ENCODE peak calls at places on chromosome 10, in ten cellular contexts. One of them, this sample, is unnamed.

GRCh38 chr10:104330168-104331117 is 7.8 kb downstream of the ITPRIP start:
- DNase-seq in cerebellar cortex: no peak
- DNase-seq in non-pigmented ciliary epithelial cell: no peak
- DNase-seq in islet precursor cell: peak
- DNase-seq in GM12891: no peak
- DNase-seq in IMR-90: peak
- DNase-seq in H54: no peak
- DNase-seq in RWPE1: peak
- DNase-seq in KG1: no peak
- DNase-seq in posterior vena cava: peak
- DNase-seq in this sample: peak

GRCh38 chr10:99870051-99870730 is 87.8 kb downstream of the ABCC2 start:
- DNase-seq in GM12891: no peak
- DNase-seq in RWPE1: no peak
- DNase-seq in IMR-90: no peak
- DNase-seq in H54: no peak
- DNase-seq in cerebellar cortex: no peak
- DNase-seq in KG1: no peak
- DNase-seq in islet precursor cell: no peak
- DNase-seq in non-pigmented ciliary epithelial cell: no peak
- DNase-seq in posterior vena cava: no peak
- DNase-seq in this sample: no peak

GRCh38 chr10:121078672-121079102 is 227.5 kb downstream of the WDR11 start:
- DNase-seq in RWPE1: peak
- DNase-seq in islet precursor cell: peak
- DNase-seq in posterior vena cava: no peak
- DNase-seq in cerebellar cortex: no peak
- DNase-seq in H54: no peak
- DNase-seq in KG1: no peak
- DNase-seq in non-pigmented ciliary epithelial cell: no peak
- DNase-seq in GM12891: no peak
- DNase-seq in IMR-90: no peak
- DNase-seq in this sample: no peak

GRCh38 chr10:102643346-102644065 is 773 bp upstream of the TRIM8 start:
- DNase-seq in H54: no peak
- DNase-seq in GM12891: no peak
- DNase-seq in islet precursor cell: peak
- DNase-seq in KG1: peak
- DNase-seq in non-pigmented ciliary epithelial cell: no peak
- DNase-seq in cerebellar cortex: peak
- DNase-seq in RWPE1: peak
- DNase-seq in IMR-90: peak
- DNase-seq in posterior vena cava: peak
- DNase-seq in this sample: peak

GRCh38 chr10:61634711-61635110 is 28.0 kb upstream of the CABCOCO1 start:
- DNase-seq in posterior vena cava: no peak
- DNase-seq in H54: no peak
- DNase-seq in GM12891: no peak
- DNase-seq in cerebellar cortex: no peak
- DNase-seq in RWPE1: no peak
- DNase-seq in IMR-90: peak
- DNase-seq in islet precursor cell: no peak
- DNase-seq in non-pigmented ciliary epithelial cell: no peak
- DNase-seq in KG1: no peak
- DNase-seq in this sample: peak

GRCh38 chr10:126867567-126868365 is 37.5 kb upstream of the DOCK1 start:
- DNase-seq in cerebellar cortex: no peak
- DNase-seq in posterior vena cava: no peak
- DNase-seq in non-pigmented ciliary epithelial cell: no peak
- DNase-seq in KG1: no peak
- DNase-seq in IMR-90: peak
- DNase-seq in H54: peak
- DNase-seq in GM12891: no peak
- DNase-seq in RWPE1: no peak
- DNase-seq in islet precursor cell: no peak
- DNase-seq in this sample: no peak

GRCh38 chr10:61836888-61837747 is 64.4 kb upstream of the ARID5B start:
- DNase-seq in GM12891: no peak
- DNase-seq in IMR-90: peak
- DNase-seq in non-pigmented ciliary epithelial cell: peak
- DNase-seq in cerebellar cortex: peak
- DNase-seq in islet precursor cell: no peak
- DNase-seq in H54: peak
- DNase-seq in posterior vena cava: no peak
- DNase-seq in KG1: no peak
- DNase-seq in RWPE1: peak
- DNase-seq in this sample: peak

GRCh38 chr10:61903184-61903990 is 1.9 kb downstream of the ARID5B start:
- DNase-seq in islet precursor cell: peak
- DNase-seq in IMR-90: peak
- DNase-seq in non-pigmented ciliary epithelial cell: no peak
- DNase-seq in cerebellar cortex: peak
- DNase-seq in GM12891: no peak
- DNase-seq in posterior vena cava: peak
- DNase-seq in H54: no peak
- DNase-seq in RWPE1: peak
- DNase-seq in KG1: peak
- DNase-seq in this sample: peak

GRCh38 chr10:11108356-11108755 is 90.7 kb downstream of the CELF2 start:
- DNase-seq in KG1: no peak
- DNase-seq in cerebellar cortex: no peak
- DNase-seq in H54: no peak
- DNase-seq in IMR-90: no peak
- DNase-seq in non-pigmented ciliary epithelial cell: no peak
- DNase-seq in posterior vena cava: no peak
- DNase-seq in RWPE1: no peak
- DNase-seq in GM12891: no peak
- DNase-seq in islet precursor cell: peak
- DNase-seq in this sample: no peak

GRCh38 chr10:84158061-84158460 is 15.5 kb upstream of the GPR15LG start:
- DNase-seq in posterior vena cava: no peak
- DNase-seq in cerebellar cortex: no peak
- DNase-seq in H54: no peak
- DNase-seq in IMR-90: no peak
- DNase-seq in non-pigmented ciliary epithelial cell: no peak
- DNase-seq in GM12891: no peak
- DNase-seq in RWPE1: no peak
- DNase-seq in KG1: no peak
- DNase-seq in islet precursor cell: no peak
- DNase-seq in this sample: no peak

This sample was measured in mesenchymal stem cell.